ENCODE peak calls at places on chromosome 6, in six cellular contexts. One of them, this sample, is unnamed.

GRCh38 chr6:169117663-169118062 is 136.0 kb downstream of the THBS2 start:
- DNase-seq in esophagus squamous epithelium: no peak
- DNase-seq in IMR-90: no peak
- DNase-seq in breast epithelium: no peak
- DNase-seq in ovary: no peak
- DNase-seq in heart left ventricle: no peak
- DNase-seq in this sample: no peak

GRCh38 chr6:127080081-127080480 is 38.4 kb upstream of the RSPO3 start:
- DNase-seq in heart left ventricle: no peak
- DNase-seq in IMR-90: no peak
- DNase-seq in esophagus squamous epithelium: no peak
- DNase-seq in breast epithelium: no peak
- DNase-seq in ovary: no peak
- DNase-seq in this sample: no peak

GRCh38 chr6:104705095-104705707 is 154.5 kb downstream of the HACE1 start:
- DNase-seq in ovary: no peak
- DNase-seq in heart left ventricle: peak; percentile 20
- DNase-seq in breast epithelium: no peak
- DNase-seq in IMR-90: peak; percentile 64
- DNase-seq in esophagus squamous epithelium: no peak
- DNase-seq in this sample: no peak

GRCh38 chr6:136387316-136387715 is 97.7 kb upstream of the BCLAF1 start:
- DNase-seq in breast epithelium: no peak
- DNase-seq in esophagus squamous epithelium: no peak
- DNase-seq in ovary: no peak
- DNase-seq in heart left ventricle: no peak
- DNase-seq in IMR-90: no peak
- DNase-seq in this sample: no peak

GRCh38 chr6:23176883-23177282 is 607.5 kb downstream of the HDGFL1 start:
- DNase-seq in breast epithelium: no peak
- DNase-seq in ovary: no peak
- DNase-seq in IMR-90: no peak
- DNase-seq in esophagus squamous epithelium: no peak
- DNase-seq in heart left ventricle: no peak
- DNase-seq in this sample: no peak

GRCh38 chr6:53833147-53833546 is 38.3 kb downstream of the LRRC1 start:
- DNase-seq in IMR-90: no peak
- DNase-seq in esophagus squamous epithelium: no peak
- DNase-seq in heart left ventricle: no peak
- DNase-seq in breast epithelium: no peak
- DNase-seq in ovary: no peak
- DNase-seq in this sample: no peak

GRCh38 chr6:127343753-127344659 is 597 bp upstream of the ECHDC1 start:
- DNase-seq in breast epithelium: no peak
- DNase-seq in ovary: no peak
- DNase-seq in IMR-90: peak; percentile 79
- DNase-seq in heart left ventricle: no peak
- DNase-seq in esophagus squamous epithelium: no peak
- DNase-seq in this sample: no peak

GRCh38 chr6:161139766-161140553 is 133.9 kb downstream of the AGPAT4 start:
- DNase-seq in esophagus squamous epithelium: no peak
- DNase-seq in ovary: no peak
- DNase-seq in IMR-90: peak; percentile 42
- DNase-seq in breast epithelium: no peak
- DNase-seq in heart left ventricle: no peak
- DNase-seq in this sample: peak; percentile 86

GRCh38 chr6:64732888-64733287 is 974.1 kb downstream of the EYS start:
- DNase-seq in esophagus squamous epithelium: no peak
- DNase-seq in IMR-90: no peak
- DNase-seq in breast epithelium: no peak
- DNase-seq in heart left ventricle: no peak
- DNase-seq in ovary: no peak
- DNase-seq in this sample: no peak

GRCh38 chr6:134534708-134535149 is 216.8 kb upstream of the SGK1 start:
- DNase-seq in heart left ventricle: no peak
- DNase-seq in IMR-90: peak; percentile 66
- DNase-seq in ovary: no peak
- DNase-seq in breast epithelium: no peak
- DNase-seq in esophagus squamous epithelium: no peak
- DNase-seq in this sample: no peak

GRCh38 chr6:82205793-82206425 is 41.6 kb downstream of the IBTK start:
- DNase-seq in breast epithelium: no peak
- DNase-seq in heart left ventricle: peak; percentile 12
- DNase-seq in ovary: no peak
- DNase-seq in esophagus squamous epithelium: no peak
- DNase-seq in IMR-90: peak; percentile 15
- DNase-seq in this sample: no peak

GRCh38 chr6:98946266-98946817 is 1.4 kb downstream of the FBXL4 start:
- DNase-seq in ovary: no peak
- DNase-seq in esophagus squamous epithelium: no peak
- DNase-seq in breast epithelium: no peak
- DNase-seq in IMR-90: no peak
- DNase-seq in heart left ventricle: no peak
- DNase-seq in this sample: no peak

GRCh38 chr6:98949589-98949988 is 1.8 kb upstream of the FBXL4 start:
- DNase-seq in IMR-90: no peak
- DNase-seq in esophagus squamous epithelium: no peak
- DNase-seq in ovary: no peak
- DNase-seq in heart left ventricle: no peak
- DNase-seq in breast epithelium: no peak
- DNase-seq in this sample: no peak

GRCh38 chr6:98945311-98946005 is 2.3 kb downstream of the FBXL4 start:
- DNase-seq in IMR-90: no peak
- DNase-seq in ovary: no peak
- DNase-seq in esophagus squamous epithelium: no peak
- DNase-seq in breast epithelium: no peak
- DNase-seq in heart left ventricle: no peak
- DNase-seq in this sample: no peak

GRCh38 chr6:98946877-98947410 is 802 bp downstream of the FBXL4 start:
- DNase-seq in heart left ventricle: peak; percentile 11
- DNase-seq in breast epithelium: no peak
- DNase-seq in IMR-90: peak; percentile 13
- DNase-seq in esophagus squamous epithelium: no peak
- DNase-seq in ovary: peak; percentile 44
- DNase-seq in this sample: no peak

DNA sequence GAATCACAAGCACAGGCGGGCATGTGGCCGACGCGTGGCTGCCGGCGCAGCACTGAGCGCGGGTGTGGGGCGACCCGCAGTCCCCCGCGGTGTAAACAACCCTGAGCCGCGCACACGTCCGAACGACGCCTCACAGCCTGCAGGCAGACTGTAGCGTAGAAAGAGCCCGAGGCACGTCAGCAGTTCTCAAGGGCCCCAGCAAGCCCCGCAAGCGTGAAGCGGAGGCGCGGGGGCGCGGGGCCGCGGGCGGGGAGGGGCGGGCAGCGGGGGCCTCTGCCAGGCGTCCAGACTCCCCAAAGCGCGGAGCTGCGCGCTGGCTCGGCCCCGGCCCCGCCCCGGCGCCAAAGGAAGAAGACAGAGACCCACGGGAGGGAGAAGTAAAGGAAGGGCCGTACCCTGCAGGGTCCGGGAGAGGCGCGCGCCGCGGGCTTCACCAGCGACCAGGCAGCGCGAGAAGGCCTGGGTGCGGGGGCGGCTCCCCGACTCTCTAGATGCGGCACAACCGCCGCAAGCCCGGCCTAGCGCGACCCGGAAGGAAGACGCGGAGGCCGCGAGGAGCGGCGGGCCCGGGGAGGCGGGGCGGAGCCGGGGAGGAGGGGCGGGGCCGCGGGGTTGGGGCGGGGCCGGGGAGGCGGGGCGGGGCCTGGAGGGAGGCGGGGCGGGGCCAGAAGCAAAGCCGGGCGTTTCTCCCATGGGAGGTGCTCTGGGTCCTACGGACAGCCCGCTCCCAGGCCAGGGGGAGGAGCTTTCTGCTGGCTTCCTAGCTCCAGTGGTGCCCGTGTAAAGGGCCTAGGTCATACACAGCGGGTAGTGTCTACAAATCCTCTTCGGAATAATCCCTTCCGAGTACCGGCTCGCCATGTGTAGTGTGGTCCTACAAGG is at the start of gene FBXL4:
- DNase-seq in ovary: peak; percentile 85
- DNase-seq in heart left ventricle: peak; percentile 84
- DNase-seq in esophagus squamous epithelium: peak; percentile 46
- DNase-seq in breast epithelium: peak; percentile 64
- DNase-seq in IMR-90: peak; percentile 70
- DNase-seq in this sample: peak; percentile 88
- TF ChIP-seq POLR2A in ovary: peak; percentile 42
- TF ChIP-seq POLR2A in heart left ventricle: peak; percentile 61
- TF ChIP-seq POLR2A in esophagus squamous epithelium: no peak
- TF ChIP-seq POLR2A in breast epithelium: no peak
- TF ChIP-seq POLR2A in IMR-90: peak; percentile 79
- TF ChIP-seq POLR2A in this sample: no peak

DNA sequence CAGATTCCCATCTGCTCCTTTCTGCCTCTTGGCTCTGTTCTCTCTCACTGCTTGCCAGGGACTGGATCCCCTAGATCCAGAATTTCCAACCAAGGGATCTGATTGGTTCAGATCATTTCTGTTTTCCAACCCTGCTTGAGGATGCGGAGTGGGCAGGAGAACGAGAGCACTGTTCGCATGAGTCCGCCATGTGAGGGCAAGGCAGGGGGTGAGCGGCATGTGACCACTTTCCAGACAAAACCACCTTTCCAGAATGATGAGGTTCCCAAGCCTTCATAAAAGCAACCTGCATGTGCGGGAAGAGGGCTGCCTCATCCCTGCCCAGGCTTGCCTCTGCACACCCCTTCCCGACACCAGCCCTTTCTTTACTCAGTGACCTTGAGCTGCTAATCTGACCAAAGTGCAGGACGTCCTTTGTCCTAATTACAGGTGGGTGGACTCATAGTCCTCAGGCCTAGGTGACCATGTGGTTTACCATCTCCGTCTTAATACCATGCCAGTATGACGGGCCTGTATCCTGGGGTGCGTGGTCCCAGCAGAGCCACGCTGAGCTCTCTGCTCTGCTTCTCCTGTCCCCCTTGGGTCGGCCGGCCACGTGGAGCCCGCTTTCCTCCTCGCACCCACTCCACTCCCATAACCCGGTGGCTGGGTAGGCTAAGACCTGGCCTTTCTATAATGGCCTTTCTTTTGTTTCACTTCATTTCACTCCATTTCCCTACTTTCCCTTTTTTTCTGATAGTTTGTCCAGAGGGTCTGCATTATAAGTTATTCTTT is 14.4 kb downstream of the NQO2 start:
- DNase-seq in IMR-90: no peak
- DNase-seq in heart left ventricle: no peak
- DNase-seq in ovary: no peak
- DNase-seq in esophagus squamous epithelium: no peak
- DNase-seq in breast epithelium: no peak
- DNase-seq in this sample: no peak
- H3K36me3 ChIP-seq in IMR-90: peaks cover 37% of the 10 kb centered on the region
- H3K36me3 ChIP-seq in heart left ventricle: no peaks in the 10 kb centered on the region
- H3K36me3 ChIP-seq in ovary: no peaks in the 10 kb centered on the region
- H3K36me3 ChIP-seq in esophagus squamous epithelium: no peaks in the 10 kb centered on the region
- H3K36me3 ChIP-seq in breast epithelium: peaks cover 8% of the 10 kb centered on the region
- H3K36me3 ChIP-seq in this sample: no peaks in the 10 kb centered on the region

GRCh38 chr6:85418059-85418458 is 31.8 kb upstream of the NT5E start:
- DNase-seq in breast epithelium: no peak
- DNase-seq in heart left ventricle: no peak
- DNase-seq in esophagus squamous epithelium: no peak
- DNase-seq in ovary: no peak
- DNase-seq in IMR-90: peak; percentile 87
- DNase-seq in this sample: no peak

GRCh38 chr6:85416766-85417165 is 33.1 kb upstream of the NT5E start:
- DNase-seq in IMR-90: peak; percentile 48
- DNase-seq in heart left ventricle: no peak
- DNase-seq in ovary: no peak
- DNase-seq in esophagus squamous epithelium: no peak
- DNase-seq in breast epithelium: no peak
- DNase-seq in this sample: no peak

GRCh38 chr6:85417336-85417735 is 32.5 kb upstream of the NT5E start:
- DNase-seq in IMR-90: peak; percentile 75
- DNase-seq in heart left ventricle: no peak
- DNase-seq in breast epithelium: no peak
- DNase-seq in esophagus squamous epithelium: no peak
- DNase-seq in ovary: no peak
- DNase-seq in this sample: no peak

GRCh38 chr6:85421963-85422362 is 27.9 kb upstream of the NT5E start:
- DNase-seq in esophagus squamous epithelium: no peak
- DNase-seq in ovary: no peak
- DNase-seq in breast epithelium: no peak
- DNase-seq in heart left ventricle: no peak
- DNase-seq in IMR-90: peak; percentile 77
- DNase-seq in this sample: no peak

DNA sequence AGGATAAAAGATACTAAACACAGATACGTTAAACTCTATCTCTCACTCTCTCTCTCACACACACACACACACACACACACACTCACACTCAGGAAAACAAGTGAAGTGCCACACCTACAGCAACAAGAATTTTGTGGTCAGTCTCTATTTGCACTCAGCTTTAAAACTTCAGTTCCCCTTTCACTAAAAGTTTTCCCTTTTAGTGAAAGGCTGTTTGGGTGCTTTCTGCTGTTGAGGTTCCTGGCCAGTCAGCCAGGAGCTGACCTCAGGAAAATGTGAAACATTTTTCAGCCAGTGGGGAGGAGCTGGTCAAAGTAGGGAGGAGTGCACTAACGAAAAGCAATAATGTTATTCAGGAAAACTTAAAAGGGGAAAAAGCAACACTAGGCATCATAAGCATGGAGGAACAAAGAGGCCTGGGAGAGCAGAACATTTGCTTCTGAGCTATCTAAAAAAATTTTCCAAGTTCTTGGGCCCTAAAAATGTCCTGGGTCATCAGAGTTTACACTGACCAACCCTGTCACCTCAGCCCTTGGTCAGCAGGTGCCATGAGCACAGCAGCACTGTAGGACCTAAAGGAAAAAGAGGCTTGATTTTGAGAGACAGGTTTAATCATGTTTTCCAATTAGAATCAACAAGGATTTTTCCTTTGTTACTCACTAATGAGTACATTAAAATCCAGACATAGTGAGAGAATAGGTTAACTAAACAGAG is 30.7 kb upstream of the NT5E start:
- DNase-seq in breast epithelium: no peak
- DNase-seq in IMR-90: no peak
- DNase-seq in ovary: peak; percentile 29
- DNase-seq in heart left ventricle: no peak
- DNase-seq in esophagus squamous epithelium: no peak
- DNase-seq in this sample: no peak
- H3K4me3 ChIP-seq in breast epithelium: no peak overlapping the region
- H3K4me3 ChIP-seq in IMR-90: no peak overlapping the region
- H3K4me3 ChIP-seq in ovary: no peak overlapping the region
- H3K4me3 ChIP-seq in heart left ventricle: no peak overlapping the region
- H3K4me3 ChIP-seq in esophagus squamous epithelium: no peak overlapping the region
- H3K4me3 ChIP-seq in this sample: no peak overlapping the region

GRCh38 chr6:31355540-31355988 is 1.4 kb downstream of the HLA-B start:
- DNase-seq in IMR-90: no peak
- DNase-seq in breast epithelium: no peak
- DNase-seq in ovary: no peak
- DNase-seq in heart left ventricle: no peak
- DNase-seq in esophagus squamous epithelium: no peak
- DNase-seq in this sample: no peak

GRCh38 chr6:31354788-31355539 is 2.0 kb downstream of the HLA-B start:
- DNase-seq in ovary: no peak
- DNase-seq in breast epithelium: no peak
- DNase-seq in esophagus squamous epithelium: no peak
- DNase-seq in IMR-90: no peak
- DNase-seq in heart left ventricle: no peak
- DNase-seq in this sample: no peak

GRCh38 chr6:31356216-31356945 is 598 bp downstream of the HLA-B start:
- DNase-seq in ovary: peak; percentile 72
- DNase-seq in IMR-90: peak; percentile 18
- DNase-seq in heart left ventricle: peak; percentile 70
- DNase-seq in esophagus squamous epithelium: no peak
- DNase-seq in breast epithelium: no peak
- DNase-seq in this sample: no peak

GRCh38 chr6:31358302-31358701 is 1.3 kb upstream of the HLA-B start:
- DNase-seq in heart left ventricle: no peak
- DNase-seq in breast epithelium: no peak
- DNase-seq in esophagus squamous epithelium: no peak
- DNase-seq in IMR-90: no peak
- DNase-seq in ovary: no peak
- DNase-seq in this sample: no peak

GRCh38 chr6:31356946-31357466 is at the start of gene HLA-B:
- DNase-seq in esophagus squamous epithelium: peak; percentile 56
- DNase-seq in ovary: peak; percentile 94
- DNase-seq in heart left ventricle: peak; percentile 93
- DNase-seq in breast epithelium: peak; percentile 82
- DNase-seq in IMR-90: peak; percentile 87
- DNase-seq in this sample: peak; percentile 97
- TF ChIP-seq POLR2A in esophagus squamous epithelium: no peak
- TF ChIP-seq POLR2A in ovary: peak; percentile 88
- TF ChIP-seq POLR2A in heart left ventricle: peak; percentile 92
- TF ChIP-seq POLR2A in breast epithelium: peak; percentile 70
- TF ChIP-seq POLR2A in IMR-90: peak; percentile 76
- TF ChIP-seq POLR2A in this sample: peak; percentile 95

This sample was measured in vagina.